ENCODE peak calls at places on chromosomes 3 and 15, in nine cellular contexts. K is NB4; Q is fibroblast of lung; H is breast epithelium; E is uterus; L is fibroblast of the aortic adventitia; Y is lung; J is fibroblast of pulmonary artery; B is CD8-positive, alpha-beta T cell. G is an unnamed sample.

GRCh38 chr3:175591375-175591774 is 732.2 kb downstream of the NAALADL2 start:
- DNase-seq in B (no peak), J (no peak), L (no peak), E (no peak), H (no peak), Y (no peak), Q (no peak), K (no peak), G (no peak)

GRCh38 chr3:178369811-178370210 is 166.4 kb upstream of the KCNMB2 start:
- DNase-seq in Q (no peak), E (no peak), J (no peak), L (no peak), B (no peak), Y (no peak), K (no peak), H (no peak), G (no peak)

GRCh38 chr3:108117245-108117644 is 26.4 kb upstream of the CD47 start:
- DNase-seq in L (peak), J (peak), Y (no peak), B (no peak), E (no peak), Q (peak), K (peak), H (no peak), G (no peak)

GRCh38 chr3:114499986-114500385 is 206.2 kb downstream of the TIGIT start:
- DNase-seq in E (no peak), B (no peak), L (peak), Q (peak), H (no peak), J (peak), K (no peak), Y (no peak), G (no peak)

GRCh38 chr3:79052054-79052681 is 715.6 kb downstream of the ROBO1 start:
- DNase-seq in Y (no peak), J (no peak), Q (no peak), K (peak), B (no peak), H (no peak), L (no peak), E (no peak), G (no peak)

GRCh38 chr3:121736112-121736511 is 13.4 kb downstream of the GOLGB1 start:
- DNase-seq in B (no peak), Y (no peak), J (no peak), K (no peak), Q (peak), E (no peak), L (peak), H (no peak), G (no peak)

GRCh38 chr3:38396861-38397260 is 50.3 kb downstream of the XYLB start:
- DNase-seq in E (no peak), L (no peak), K (no peak), B (no peak), J (no peak), Q (no peak), H (no peak), Y (peak), G (no peak)

GRCh38 chr3:187773963-187774789 is 28.9 kb upstream of the BCL6 start:
- DNase-seq in K (peak), L (no peak), Y (peak), B (no peak), H (no peak), Q (no peak), J (no peak), E (no peak), G (no peak)

GRCh38 chr15:52103217-52104207 is 9.1 kb downstream of the BCL2L10 start:
- DNase-seq in H (peak), E (peak), L (peak), J (peak), K (peak), B (no peak), Y (peak), Q (peak), G (no peak)

GRCh38 chr3:78791745-78792144 is 976.1 kb downstream of the ROBO1 start:
- DNase-seq in K (no peak), E (no peak), B (no peak), Y (no peak), L (no peak), Q (no peak), H (no peak), J (no peak), G (no peak)

GRCh38 chr3:128276151-128276445 is 122.8 kb downstream of the EEFSEC start:
- DNase-seq in B (no peak), E (no peak), J (no peak), Q (peak), H (no peak), K (no peak), L (no peak), Y (no peak), G (no peak)

GRCh38 chr3:65836047-65836446 is 202.7 kb downstream of the MAGI1 start:
- DNase-seq in Q (peak), K (no peak), H (no peak), J (peak), B (no peak), E (no peak), L (no peak), Y (no peak), G (no peak)

GRCh38 chr3:179929091-179929529 is 107.6 kb downstream of the PEX5L start:
- DNase-seq in E (no peak), L (peak), Y (peak), B (no peak), K (peak), J (peak), Q (peak), H (no peak), G (no peak)

GRCh38 chr3:47643092-47643491 is 64.4 kb upstream of the CSPG5 start:
- DNase-seq in Y (no peak), E (no peak), B (no peak), Q (no peak), L (no peak), K (no peak), H (no peak), J (no peak), G (no peak)

GRCh38 chr15:75065467-75065850 is 42.1 kb downstream of the PPCDC start:
- DNase-seq in Q (peak), L (peak), E (no peak), Y (peak), K (no peak), J (no peak), H (no peak), B (no peak), G (no peak)

DNA sequence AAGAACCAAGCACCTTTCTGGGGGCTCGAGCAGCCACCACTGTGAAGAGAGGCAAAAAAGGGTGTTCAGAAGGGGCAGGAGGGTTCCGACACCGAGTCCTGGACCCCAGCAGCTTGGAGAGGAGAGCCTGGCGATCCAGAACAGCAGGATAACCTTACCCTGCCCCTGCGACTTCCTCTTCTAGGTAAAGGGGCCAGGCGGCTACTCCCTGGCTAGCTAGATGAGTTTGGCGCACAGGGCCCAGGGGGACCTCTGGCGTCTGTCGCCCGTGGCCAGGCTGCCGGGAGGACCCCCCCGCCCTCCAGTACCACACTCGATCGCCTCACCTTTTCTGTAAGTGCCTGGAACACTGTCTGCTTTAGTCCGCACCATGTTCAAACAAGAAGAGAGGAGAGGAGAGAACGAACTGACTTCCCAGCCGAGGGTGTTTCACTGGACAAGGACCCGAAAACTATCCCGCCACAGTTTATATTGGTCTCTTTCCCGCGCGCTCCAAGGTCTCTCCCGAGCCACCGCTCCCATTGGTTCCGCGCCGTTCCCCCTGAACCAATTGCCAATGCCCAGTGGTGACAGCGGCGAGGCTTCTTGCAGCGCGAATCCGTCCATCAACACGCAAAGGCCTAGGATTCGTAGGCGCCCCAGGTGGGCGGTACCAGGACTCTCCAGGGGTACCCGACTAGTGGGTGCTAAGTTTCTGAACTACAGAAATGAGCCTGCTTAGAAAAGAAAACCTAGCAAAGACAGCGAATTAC is at the start of gene PCLAF:
- DNase-seq in H (peak), E (peak), B (peak), Y (peak), K (peak), L (peak), Q (peak), J (peak), G (peak)
- TF ChIP-seq CTCF in H (peak), E (no peak), B (no peak), Y (no peak), K (no peak), L (no peak), Q (no peak), J (no peak), G (no peak)

GRCh38 chr3:22565393-22565792 is 637.7 kb upstream of the UBE2E2 start:
- DNase-seq in E (no peak), L (no peak), Y (no peak), J (no peak), B (no peak), K (no peak), H (no peak), Q (no peak), G (no peak)
- TF ChIP-seq CTCF in E (no peak), L (no peak), Y (no peak), J (no peak), B (no peak), K (no peak), H (no peak), Q (no peak), G (no peak)

GRCh38 chr3:69671082-69671952 is 67.9 kb upstream of the MITF start:
- DNase-seq in Y (no peak), H (no peak), L (peak), K (peak), B (no peak), E (peak), J (peak), Q (peak), G (no peak)
- TF ChIP-seq CTCF in Y (peak), H (peak), L (peak), K (peak), B (peak), E (peak), J (peak), Q (peak), G (peak)

GRCh38 chr3:33420966-33421365 is 19.2 kb downstream of the UBP1 start:
- DNase-seq in K (no peak), J (no peak), H (no peak), Y (no peak), B (no peak), L (no peak), Q (no peak), E (no peak), G (no peak)
- TF ChIP-seq CTCF in K (no peak), J (no peak), H (no peak), Y (no peak), B (no peak), L (no peak), Q (no peak), E (no peak), G (no peak)

GRCh38 chr3:184786271-184787010 is 25.5 kb upstream of the VPS8 start:
- DNase-seq in Q (peak), L (peak), J (peak), Y (no peak), K (peak), H (peak), B (no peak), E (peak), G (no peak)
- TF ChIP-seq CTCF in Q (no peak), L (no peak), J (no peak), Y (no peak), K (no peak), H (no peak), B (no peak), E (no peak), G (no peak)

GRCh38 chr3:63588897-63589296 is 63.6 kb upstream of the SNTN start:
- DNase-seq in E (no peak), L (no peak), J (no peak), Q (no peak), K (no peak), Y (no peak), H (no peak), B (no peak), G (no peak)
- TF ChIP-seq CTCF in E (no peak), L (no peak), J (no peak), Q (no peak), K (no peak), Y (no peak), H (no peak), B (no peak), G (no peak)

DNA sequence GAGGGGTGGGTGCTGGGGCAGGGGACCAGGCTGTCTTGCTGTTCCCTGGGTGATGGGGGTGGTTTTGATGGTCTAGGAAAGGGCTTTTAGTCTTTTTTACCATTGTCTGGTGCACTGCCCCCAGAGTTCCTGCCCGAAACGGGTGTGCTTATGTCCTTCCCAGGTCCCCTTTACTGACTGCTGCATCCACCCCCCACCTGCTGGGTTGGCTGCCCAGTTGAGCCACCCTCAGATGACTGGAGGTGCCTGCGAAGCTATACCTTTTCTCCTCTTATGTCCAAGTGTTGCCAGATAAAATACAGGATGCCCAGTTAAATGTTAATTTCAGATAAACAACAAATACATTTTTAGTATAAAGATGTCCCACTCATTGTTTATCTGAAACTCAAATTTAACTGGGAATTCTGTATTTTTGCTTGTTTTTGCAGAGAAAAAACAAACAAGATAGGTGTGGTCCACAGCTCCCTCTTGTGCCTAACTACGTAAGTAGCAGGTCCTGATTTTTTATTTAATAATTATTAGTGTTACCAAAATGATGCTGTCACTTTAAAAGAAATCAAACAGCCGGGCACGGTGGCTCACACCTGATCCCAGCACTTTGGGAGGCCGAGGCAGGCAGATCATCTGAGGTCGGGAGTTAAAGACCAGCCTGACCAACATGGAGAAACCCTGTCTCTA is 6.1 kb upstream of the RPP14 start:
- DNase-seq in B (no peak), Q (peak), E (no peak), J (peak), H (no peak), L (peak), K (peak), Y (no peak), G (no peak)
- TF ChIP-seq CTCF in B (peak), Q (peak), E (peak), J (peak), H (peak), L (peak), K (no peak), Y (peak), G (peak)

G was measured in natural killer cell.